ENCODE peak calls at places on chromosomes 7 and 10, in ten cellular contexts. O is aorta; F is breast epithelium; A is H1; I is CD8-positive, alpha-beta memory T cell; K is body of pancreas; Q is ovary; L is GM23248; G is spleen; E is thoracic aorta. X is an unnamed sample.

GRCh38 chr7:140899883-140900282 is 24.8 kb downstream of the BRAF start:
- DNase-seq in G (no peak), O (no peak), E (no peak), I (no peak), L (no peak), F (no peak), K (no peak), Q (no peak), A (no peak), X (no peak)

GRCh38 chr10:130018730-130019185 is 54.7 kb upstream of the EBF3 start:
- DNase-seq in Q (no peak), I (no peak), L (no peak), A (no peak), G (peak; percentile 64), O (no peak), F (no peak), K (no peak), E (no peak), X (no peak)

GRCh38 chr7:93231799-93232672 is at the start of gene VPS50:
- DNase-seq in A (peak; percentile 90), Q (peak; percentile 94), E (peak; percentile 94), G (peak; percentile 97), L (peak; percentile 99), O (peak; percentile 97), K (peak; percentile 98), I (peak; percentile 94), F (peak; percentile 93), X (peak; percentile 96)

GRCh38 chr10:98076086-98076485 is 45.7 kb upstream of the CRTAC1 start:
- DNase-seq in F (no peak), L (no peak), E (no peak), G (no peak), I (no peak), Q (no peak), A (no peak), O (no peak), K (no peak), X (no peak)

GRCh38 chr7:131665021-131665420 is 108.6 kb upstream of the PODXL start:
- DNase-seq in K (no peak), O (no peak), A (no peak), Q (no peak), F (no peak), G (no peak), L (no peak), I (no peak), E (no peak), X (no peak)

GRCh38 chr7:129005186-129005585 is 49.7 kb downstream of the TNPO3 start:
- DNase-seq in E (no peak), A (no peak), O (no peak), Q (no peak), K (no peak), L (no peak), G (no peak), I (no peak), F (no peak), X (no peak)

GRCh38 chr7:127754457-127754856 is 102.5 kb downstream of the SND1 start:
- DNase-seq in Q (no peak), L (no peak), G (no peak), O (no peak), I (no peak), A (no peak), E (no peak), K (no peak), F (no peak), X (no peak)

GRCh38 chr7:123770378-123770777 is 21.6 kb upstream of the WASL start:
- DNase-seq in O (no peak), K (no peak), F (no peak), I (no peak), A (no peak), G (no peak), E (no peak), L (peak; percentile 80), Q (no peak), X (no peak)

GRCh38 chr10:116747325-116747724 is 5.0 kb upstream of the HSPA12A start:
- DNase-seq in K (no peak), F (no peak), G (no peak), E (no peak), Q (no peak), A (no peak), L (no peak), O (no peak), I (no peak), X (no peak)

GRCh38 chr10:116744163-116744788 is 1.9 kb upstream of the HSPA12A start:
- DNase-seq in F (no peak), E (no peak), G (no peak), K (no peak), I (no peak), O (no peak), Q (no peak), A (no peak), L (no peak), X (no peak)

GRCh38 chr10:116742367-116743265 is at the start of gene HSPA12A:
- DNase-seq in O (peak; percentile 94), Q (peak; percentile 88), E (peak; percentile 63), F (peak; percentile 59), G (peak; percentile 87), K (peak; percentile 87), L (peak; percentile 96), I (peak; percentile 20), A (peak; percentile 82), X (peak; percentile 74)

GRCh38 chr10:116743266-116744064 is 1.1 kb upstream of the HSPA12A start:
- DNase-seq in I (no peak), A (no peak), Q (no peak), E (no peak), L (no peak), F (no peak), O (peak; percentile 93), K (no peak), G (no peak), X (no peak)

DNA sequence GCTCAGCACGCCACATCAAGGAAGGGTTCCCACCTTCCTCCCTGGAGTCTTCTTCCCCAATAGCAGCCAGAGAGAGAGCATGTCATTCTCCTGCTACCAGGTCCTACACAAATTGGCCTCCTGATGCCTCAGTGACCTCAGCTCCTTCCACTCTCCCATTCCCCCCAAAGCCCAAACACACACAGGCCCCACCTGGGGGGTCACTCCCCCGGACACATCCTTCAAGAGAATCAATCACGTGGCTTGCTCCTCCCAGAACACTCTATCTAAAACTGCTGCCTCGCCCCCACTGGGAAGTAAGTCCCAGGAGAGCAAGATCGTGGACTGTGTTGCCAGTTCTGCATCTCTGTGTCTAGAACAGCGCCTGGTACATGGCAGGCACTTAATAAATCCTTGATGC is 2.5 kb upstream of the HSPA12A start:
- DNase-seq in Q (no peak), E (no peak), O (no peak), L (no peak), I (no peak), G (no peak), K (no peak), F (no peak), A (no peak), X (no peak)
- H3K36me3 ChIP-seq in Q (no peaks in the 10 kb centered on the region), E (no peaks in the 10 kb centered on the region), O (no peaks in the 10 kb centered on the region), L (no peaks in the 10 kb centered on the region), I (no peaks in the 10 kb centered on the region), G (no peaks in the 10 kb centered on the region), K (no peaks in the 10 kb centered on the region), F (no peaks in the 10 kb centered on the region), A (no peaks in the 10 kb centered on the region), X (no peaks in the 10 kb centered on the region)

DNA sequence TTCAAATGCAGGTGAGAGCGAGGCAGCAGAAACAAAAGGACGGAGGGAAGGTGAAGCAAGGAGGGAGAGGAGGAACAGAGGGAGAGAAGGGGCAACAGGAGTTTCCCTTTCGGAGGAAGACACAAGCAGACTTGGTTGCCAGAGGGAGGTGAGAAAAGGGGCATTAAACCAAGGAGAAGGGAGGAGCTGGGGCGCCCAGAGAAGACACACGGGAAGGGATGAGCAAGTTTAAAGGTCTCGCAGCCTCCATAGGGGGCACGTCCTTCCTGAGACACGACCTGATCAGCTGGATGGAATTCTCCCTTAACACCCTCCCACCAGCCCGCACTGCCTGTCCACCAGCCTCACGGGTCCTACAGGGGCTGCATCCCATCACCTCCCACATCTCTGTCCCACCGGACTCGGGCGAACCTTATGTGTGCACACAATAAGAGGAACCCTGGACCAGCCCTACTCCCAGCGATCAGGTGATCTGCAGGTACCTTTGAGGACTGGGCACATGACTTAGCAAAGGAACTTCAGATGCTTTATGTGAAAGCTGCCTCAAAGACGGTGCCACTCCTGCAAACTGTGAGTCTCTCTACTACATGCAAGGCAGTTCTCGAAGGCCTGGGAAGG is 251.2 kb downstream of the TNS3 start:
- DNase-seq in K (no peak), F (peak; percentile 13), O (peak; percentile 40), I (no peak), G (no peak), Q (no peak), L (no peak), E (no peak), A (peak; percentile 39), X (no peak)
- H3K4me1 ChIP-seq in K (peaks cover 38% of the 10 kb centered on the region), F (peaks cover 10% of the 10 kb centered on the region), O (peaks cover 5% of the 10 kb centered on the region), I (no peaks in the 10 kb centered on the region), G (peaks cover 49% of the 10 kb centered on the region), Q (peaks cover 31% of the 10 kb centered on the region), L (peaks cover 35% of the 10 kb centered on the region), E (peaks cover 64% of the 10 kb centered on the region), A (peaks cover 38% of the 10 kb centered on the region), X (peaks cover 33% of the 10 kb centered on the region)

GRCh38 chr10:3166496-3167290 is 5.9 kb downstream of the PITRM1 start:
- DNase-seq in I (no peak), L (no peak), Q (no peak), O (no peak), E (no peak), K (no peak), F (no peak), G (no peak), A (no peak), X (no peak)

GRCh38 chr10:3169271-3169670 is 3.3 kb downstream of the PITRM1 start:
- DNase-seq in Q (no peak), L (no peak), K (no peak), I (no peak), O (no peak), A (no peak), F (no peak), E (no peak), G (no peak), X (no peak)

GRCh38 chr10:3169738-3170137 is 2.8 kb downstream of the PITRM1 start:
- DNase-seq in Q (no peak), E (no peak), I (no peak), O (no peak), L (no peak), K (no peak), F (no peak), A (no peak), G (peak; percentile 72), X (no peak)

GRCh38 chr10:3165196-3165595 is 7.4 kb downstream of the PITRM1 start:
- DNase-seq in I (no peak), F (no peak), A (no peak), Q (no peak), O (no peak), K (no peak), G (no peak), L (no peak), E (no peak), X (no peak)

GRCh38 chr10:3167611-3168330 is 4.8 kb downstream of the PITRM1 start:
- DNase-seq in K (no peak), Q (no peak), E (no peak), I (no peak), G (no peak), O (no peak), F (no peak), A (no peak), L (no peak), X (no peak)
- H3K36me3 ChIP-seq in K (peaks cover 19% of the 10 kb centered on the region), Q (no peaks in the 10 kb centered on the region), E (peaks cover 67% of the 10 kb centered on the region), I (peaks cover 66% of the 10 kb centered on the region), G (peaks cover 77% of the 10 kb centered on the region), O (peaks cover 25% of the 10 kb centered on the region), F (peaks cover 16% of the 10 kb centered on the region), A (no peaks in the 10 kb centered on the region), L (peaks cover 60% of the 10 kb centered on the region), X (peaks cover 24% of the 10 kb centered on the region)

GRCh38 chr7:69691327-69691726 is 93.1 kb downstream of the AUTS2 start:
- DNase-seq in O (no peak), I (no peak), F (no peak), Q (no peak), G (no peak), A (no peak), K (no peak), L (no peak), E (no peak), X (no peak)

GRCh38 chr7:69693042-69693441 is 94.8 kb downstream of the AUTS2 start:
- DNase-seq in Q (no peak), E (no peak), I (no peak), F (no peak), A (no peak), L (no peak), O (no peak), G (no peak), K (no peak), X (no peak)

GRCh38 chr7:69691734-69692133 is 93.5 kb downstream of the AUTS2 start:
- DNase-seq in K (no peak), E (no peak), L (no peak), F (no peak), I (no peak), A (no peak), Q (no peak), G (no peak), O (no peak), X (no peak)

GRCh38 chr7:69687739-69688431 is 89.6 kb downstream of the AUTS2 start:
- DNase-seq in G (no peak), E (no peak), F (no peak), I (no peak), Q (no peak), A (no peak), L (no peak), K (no peak), O (no peak), X (no peak)

GRCh38 chr7:69690329-69690728 is 92.1 kb downstream of the AUTS2 start:
- DNase-seq in Q (no peak), F (no peak), L (no peak), E (no peak), O (no peak), I (no peak), A (no peak), G (no peak), K (no peak), X (no peak)
- H3K4me1 ChIP-seq in Q (peaks cover 6% of the 10 kb centered on the region), F (no peaks in the 10 kb centered on the region), L (no peaks in the 10 kb centered on the region), E (no peaks in the 10 kb centered on the region), O (no peaks in the 10 kb centered on the region), I (no peaks in the 10 kb centered on the region), A (no peaks in the 10 kb centered on the region), G (peaks cover under 1% of the 10 kb centered on the region), K (no peaks in the 10 kb centered on the region), X (no peaks in the 10 kb centered on the region)

X was measured in lung.